ENCODE peak calls at places on chromosomes 1 and 21, in eight cellular contexts. Q is heart left ventricle, G is foreskin fibroblast, A is spleen, K is fibroblast of lung, U is heart right ventricle, B is left ventricle myocardium inferior, J is cardiac muscle cell. Z is an unnamed sample.

GRCh38 chr1:36248250-36248894 is 24.1 kb downstream of the THRAP3 start:
- DNase-seq in Q (no peak), G (peak; percentile 87), A (no peak), K (peak; percentile 89), U (no peak), B (peak; percentile 35), J (no peak), Z (peak; percentile 72)

GRCh38 chr1:175887981-175888428 is 144.6 kb upstream of the TNR start:
- DNase-seq in Q (peak; percentile 68), G (peak; percentile 7), A (no peak), K (peak; percentile 17), U (peak; percentile 52), B (peak; percentile 49), J (peak; percentile 85), Z (no peak)

GRCh38 chr1:230124187-230125128 is 57.4 kb downstream of the GALNT2 start:
- DNase-seq in Q (no peak), G (no peak), A (no peak), K (peak; percentile 85), U (no peak), B (no peak), J (no peak), Z (no peak)

GRCh38 chr1:25569599-25570458 is 26.4 kb downstream of the LDLRAP1 start:
- DNase-seq in Q (no peak), G (no peak), A (no peak), K (peak; percentile 65), U (no peak), B (no peak), J (no peak), Z (no peak)

GRCh38 chr1:145778146-145778540 is 45.8 kb downstream of the RNF115 start:
- DNase-seq in Q (no peak), G (no peak), A (no peak), K (no peak), U (no peak), B (no peak), J (no peak), Z (no peak)

GRCh38 chr21:26925636-26926035 is 41.3 kb downstream of the ADAMTS5 start:
- DNase-seq in Q (no peak), G (no peak), A (no peak), K (no peak), U (no peak), B (no peak), J (no peak), Z (no peak)

GRCh38 chr21:35072960-35073359 is 23.9 kb upstream of the RUNX1 start:
- DNase-seq in Q (no peak), G (no peak), A (no peak), K (no peak), U (peak; percentile 17), B (peak; percentile 37), J (no peak), Z (no peak)

GRCh38 chr1:1759456-1760344 is 18.6 kb downstream of the NADK start:
- DNase-seq in Q (no peak), G (no peak), A (peak; percentile 75), K (no peak), U (no peak), B (no peak), J (no peak), Z (no peak)

GRCh38 chr1:36755313-36756230 is 272.9 kb upstream of the CSF3R start:
- DNase-seq in Q (no peak), G (no peak), A (peak; percentile 17), K (no peak), U (no peak), B (no peak), J (no peak), Z (no peak)

GRCh38 chr1:65292861-65293593 is 16.3 kb upstream of the DNAJC6 start:
- DNase-seq in Q (no peak), G (no peak), A (no peak), K (no peak), U (no peak), B (no peak), J (peak; percentile 21), Z (no peak)

GRCh38 chr1:71196685-71197084 is 115.8 kb upstream of the ZRANB2 start:
- DNase-seq in Q (no peak), G (peak; percentile 15), A (no peak), K (peak; percentile 3), U (no peak), B (no peak), J (no peak), Z (no peak)

GRCh38 chr1:181139631-181140051 is 51.1 kb downstream of the IER5 start:
- DNase-seq in Q (no peak), G (peak; percentile 78), A (no peak), K (peak; percentile 60), U (no peak), B (no peak), J (no peak), Z (no peak)

DNA sequence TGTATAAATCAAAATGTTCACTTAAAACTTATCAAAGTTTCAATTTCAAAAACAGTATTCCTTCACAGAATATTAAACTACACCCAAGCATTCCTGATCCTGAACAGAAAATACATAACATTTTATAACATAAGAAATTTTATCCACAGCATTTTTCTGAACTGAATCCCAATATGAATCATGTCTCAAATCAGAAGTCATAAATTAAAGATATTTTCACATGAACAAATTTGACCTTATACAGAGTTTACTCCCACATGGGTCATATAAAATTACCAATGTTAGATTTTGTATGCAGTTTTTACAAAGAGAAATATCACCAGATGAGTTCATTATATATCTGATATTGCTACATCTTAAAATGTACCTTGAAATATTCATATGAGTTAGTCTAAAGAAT is 48.6 kb upstream of the ASPM start:
- DNase-seq in Q (no peak), G (no peak), A (no peak), K (no peak), U (no peak), B (no peak), J (no peak), Z (no peak)
- H3K4me3 ChIP-seq in Q (no peak overlapping the region), G (no peak overlapping the region), A (no peak overlapping the region), K (no peak overlapping the region), U (no peak overlapping the region), B (no peak overlapping the region), J (no peak overlapping the region), Z (no peak overlapping the region)

GRCh38 chr1:203084588-203085527 is 954 bp downstream of the MYOG start:
- DNase-seq in Q (no peak), G (no peak), A (peak; percentile 67), K (no peak), U (no peak), B (no peak), J (no peak), Z (no peak)
- TF ChIP-seq CTCF in Q (no peak), G (peak; percentile 28), A (peak; percentile 19), K (peak; percentile 23), U (peak; percentile 48), B (no peak), J (peak; percentile 53), Z (peak; percentile 61)

GRCh38 chr21:42630626-42631025 is 22.8 kb upstream of the PDE9A start:
- DNase-seq in Q (no peak), G (no peak), A (peak; percentile 41), K (no peak), U (no peak), B (no peak), J (no peak), Z (no peak)
- H3K4me3 ChIP-seq in Q (no peak overlapping the region), G (no peak overlapping the region), A (no peak overlapping the region), K (no peak overlapping the region), U (no peak overlapping the region), B (no peak overlapping the region), J (no peak overlapping the region), Z (no peak overlapping the region)

GRCh38 chr1:161165742-161166668 is at the start of gene PPOX:
- DNase-seq in Q (peak; percentile 96), G (peak; percentile 97), A (peak; percentile 98), K (peak; percentile 99), U (peak; percentile 93), B (peak; percentile 95), J (peak; percentile 99), Z (peak; percentile 92)
- TF ChIP-seq CTCF in Q (no peak), G (peak; percentile 57), A (peak; percentile 52), K (peak; percentile 53), U (peak; percentile 49), B (peak; percentile 58), J (peak; percentile 44), Z (peak; percentile 63)

DNA sequence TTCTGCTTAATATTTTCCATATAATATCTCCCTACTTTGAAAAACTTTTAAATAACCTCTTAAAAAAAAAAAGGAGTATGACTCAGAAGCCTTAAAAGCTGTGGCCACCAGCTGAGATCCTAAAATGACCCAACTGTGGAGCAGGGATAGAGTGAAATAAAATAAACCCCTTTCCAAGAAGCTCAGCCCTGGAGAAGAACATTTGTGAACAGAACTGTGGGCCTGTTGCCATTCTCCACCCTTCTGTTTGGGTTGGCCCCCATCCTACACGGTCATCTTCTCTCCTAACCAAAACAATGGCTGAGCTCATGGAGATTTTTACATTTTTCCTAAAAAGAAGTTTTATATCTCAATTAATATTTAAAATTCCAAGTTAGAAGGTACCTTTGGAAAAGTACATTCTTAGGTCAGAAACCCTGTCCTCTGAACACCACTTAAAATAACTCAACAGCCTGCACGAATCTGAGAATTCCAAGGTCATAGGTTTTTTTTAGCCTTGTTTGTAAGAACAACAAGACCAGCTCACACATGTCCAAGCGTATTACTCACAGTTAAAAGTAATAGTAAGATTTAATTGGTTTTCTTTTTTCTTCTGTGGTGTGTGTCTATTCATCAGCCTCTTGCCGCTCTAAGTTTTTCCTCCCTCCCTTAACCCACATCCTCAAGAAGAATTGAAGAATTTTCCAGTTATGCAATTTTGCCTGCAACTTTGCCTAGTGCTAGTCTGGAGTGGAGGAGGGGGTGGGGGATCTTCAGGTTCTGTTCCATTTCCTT is 107.7 kb upstream of the ERRFI1 start:
- DNase-seq in Q (no peak), G (peak; percentile 90), A (no peak), K (peak; percentile 98), U (peak; percentile 38), B (peak; percentile 60), J (peak; percentile 47), Z (peak; percentile 54)
- H3K4me3 ChIP-seq in Q (peak overlapping the region; percentile 5), G (peak overlapping the region; percentile 22), A (no peak overlapping the region), K (peak overlapping the region; percentile 8), U (no peak overlapping the region), B (peak overlapping the region; percentile 27), J (no peak overlapping the region), Z (no peak overlapping the region)

GRCh38 chr1:100556181-100556580 is 18.2 kb downstream of the GPR88 start:
- DNase-seq in Q (no peak), G (no peak), A (no peak), K (no peak), U (no peak), B (no peak), J (no peak), Z (no peak)
- TF ChIP-seq CTCF in Q (no peak), G (no peak), A (no peak), K (no peak), U (no peak), B (no peak), J (no peak), Z (no peak)

GRCh38 chr1:76158126-76158525 is 83.6 kb downstream of the ST6GALNAC3 start:
- DNase-seq in Q (no peak), G (no peak), A (no peak), K (peak; percentile 22), U (no peak), B (no peak), J (no peak), Z (peak; percentile 72)

GRCh38 chr1:76153856-76154212 is 79.3 kb downstream of the ST6GALNAC3 start:
- DNase-seq in Q (no peak), G (no peak), A (no peak), K (no peak), U (no peak), B (no peak), J (no peak), Z (no peak)

GRCh38 chr1:76160225-76160624 is 85.7 kb downstream of the ST6GALNAC3 start:
- DNase-seq in Q (no peak), G (no peak), A (no peak), K (no peak), U (no peak), B (no peak), J (no peak), Z (no peak)

GRCh38 chr1:76156987-76157386 is 82.4 kb downstream of the ST6GALNAC3 start:
- DNase-seq in Q (no peak), G (no peak), A (no peak), K (no peak), U (no peak), B (no peak), J (no peak), Z (no peak)

GRCh38 chr1:76154213-76154956 is 79.8 kb downstream of the ST6GALNAC3 start:
- DNase-seq in Q (peak; percentile 82), G (peak; percentile 35), A (peak; percentile 94), K (peak; percentile 57), U (peak; percentile 71), B (peak; percentile 62), J (peak; percentile 82), Z (peak; percentile 66)
- H3K4me3 ChIP-seq in Q (peak overlapping the region; percentile 45), G (peak overlapping the region; percentile 37), A (peak overlapping the region; percentile 43), K (peak overlapping the region; percentile 51), U (peak overlapping the region; percentile 24), B (peak overlapping the region; percentile 55), J (no peak overlapping the region), Z (peak overlapping the region; percentile 55)